ENCODE peak calls at places on chromosomes 1 and 21, in six cellular contexts. K, P, W, D, O and C are unnamed samples.

GRCh38 chr1:236603896-236604217 is 459 bp downstream of the HEATR1 start:
- DNase-seq in K (no peak), P (no peak), W (no peak), D (no peak), O (peak), C (no peak)

GRCh38 chr21:34073749-34074282 is 438 bp downstream of the MRPS6 start:
- DNase-seq in K (no peak), P (peak), W (no peak), D (peak), O (peak), C (peak)

GRCh38 chr1:229952670-229953520 is 114.1 kb upstream of the GALNT2 start:
- DNase-seq in K (no peak), P (no peak), W (no peak), D (no peak), O (no peak), C (no peak)

GRCh38 chr1:214791961-214792360 is 189.0 kb downstream of the CENPF start:
- DNase-seq in K (no peak), P (no peak), W (no peak), D (no peak), O (no peak), C (no peak)

GRCh38 chr1:218967836-218968235 is 205.8 kb upstream of the LYPLAL1 start:
- DNase-seq in K (no peak), P (no peak), W (no peak), D (no peak), O (no peak), C (no peak)

GRCh38 chr1:200075938-200076546 is 48.5 kb downstream of the NR5A2 start:
- DNase-seq in K (peak), P (no peak), W (no peak), D (no peak), O (no peak), C (no peak)

GRCh38 chr1:228813006-228813405 is 77.7 kb downstream of the RHOU start:
- DNase-seq in K (no peak), P (no peak), W (no peak), D (no peak), O (no peak), C (no peak)

GRCh38 chr1:241485554-241485992 is 34.0 kb downstream of the FH start:
- DNase-seq in K (peak), P (peak), W (peak), D (no peak), O (peak), C (peak)

GRCh38 chr1:58975888-58976287 is 192.0 kb upstream of the JUN start:
- DNase-seq in K (no peak), P (no peak), W (no peak), D (no peak), O (peak), C (no peak)

GRCh38 chr1:15195420-15196052 is 42.0 kb downstream of the TMEM51 start:
- DNase-seq in K (no peak), P (no peak), W (no peak), D (no peak), O (no peak), C (no peak)

GRCh38 chr1:26177182-26177684 is at the start of gene CNKSR1:
- DNase-seq in K (peak), P (no peak), W (no peak), D (peak), O (no peak), C (no peak)

GRCh38 chr1:47659141-47659540 is 221.3 kb downstream of the FOXD2 start:
- DNase-seq in K (no peak), P (no peak), W (no peak), D (no peak), O (no peak), C (no peak)

GRCh38 chr1:116765962-116766361 is 11.7 kb downstream of the CD2 start:
- DNase-seq in K (no peak), P (no peak), W (no peak), D (no peak), O (no peak), C (no peak)

GRCh38 chr1:204728456-204728855 is 42.9 kb upstream of the LRRN2 start:
- DNase-seq in K (no peak), P (no peak), W (no peak), D (no peak), O (no peak), C (no peak)

GRCh38 chr1:204723131-204723787 is 37.7 kb upstream of the LRRN2 start:
- DNase-seq in K (no peak), P (no peak), W (no peak), D (peak), O (no peak), C (no peak)

GRCh38 chr1:204726478-204726877 is 40.9 kb upstream of the LRRN2 start:
- DNase-seq in K (peak), P (no peak), W (no peak), D (peak), O (no peak), C (no peak)

GRCh38 chr1:204728045-204728444 is 42.5 kb upstream of the LRRN2 start:
- DNase-seq in K (no peak), P (no peak), W (no peak), D (no peak), O (no peak), C (no peak)

GRCh38 chr1:204725821-204726448 is 40.4 kb upstream of the LRRN2 start:
- DNase-seq in K (peak), P (no peak), W (no peak), D (peak), O (no peak), C (no peak)
- TF ChIP-seq POLR2AphosphoS5 in K (no peak), P (no peak), W (no peak), D (no peak), O (no peak), C (no peak)

DNA sequence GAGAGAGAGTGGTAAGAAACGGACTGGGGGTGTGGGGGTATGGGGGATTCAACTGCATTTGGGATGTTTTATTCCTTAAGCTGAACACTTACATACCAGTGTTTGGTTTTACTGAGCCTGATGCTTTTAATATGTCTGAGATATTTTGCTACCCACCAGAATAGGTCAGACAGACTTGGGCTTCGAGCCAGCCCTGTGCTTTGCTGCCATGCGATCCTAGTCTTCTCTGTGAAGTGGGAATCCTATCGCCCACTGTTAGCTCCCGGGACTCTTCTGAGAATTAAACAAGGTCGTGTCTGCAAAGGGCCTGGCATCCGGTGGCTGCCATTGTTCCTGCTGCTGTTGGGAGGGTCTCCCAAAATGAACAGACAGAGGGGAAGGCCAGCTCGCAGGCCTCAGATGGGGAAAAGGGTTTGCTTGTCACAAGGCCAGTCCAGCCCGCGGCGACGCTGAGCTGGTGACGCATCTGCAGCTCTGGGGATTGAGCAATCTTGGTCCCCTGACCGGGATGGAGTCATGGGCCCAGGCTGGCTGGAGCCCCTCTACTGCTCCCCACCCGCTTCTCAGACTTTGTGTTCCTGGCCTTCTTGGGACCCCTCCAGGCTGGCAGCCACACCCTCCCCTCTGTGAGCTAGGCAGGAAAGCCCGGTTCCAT is 26.9 kb upstream of the ECE1 start:
- DNase-seq in K (no peak), P (no peak), W (no peak), D (no peak), O (no peak), C (no peak)
- TF ChIP-seq TAF1 in K (no peak), P (no peak), W (no peak), D (no peak), O (no peak), C (no peak)

GRCh38 chr21:29025328-29025713 is 853 bp downstream of the USP16 start:
- DNase-seq in K (no peak), P (no peak), W (no peak), D (no peak), O (peak), C (no peak)

GRCh38 chr21:29022141-29022540 is 2.3 kb upstream of the USP16 start:
- DNase-seq in K (peak), P (no peak), W (no peak), D (no peak), O (no peak), C (no peak)

GRCh38 chr21:29029524-29029923 is 5.1 kb downstream of the USP16 start:
- DNase-seq in K (no peak), P (no peak), W (no peak), D (no peak), O (no peak), C (no peak)

GRCh38 chr21:29024474-29025327 is at the start of gene USP16:
- DNase-seq in K (peak), P (peak), W (peak), D (peak), O (peak), C (peak)
- TF ChIP-seq POLR2A in K (peak), P (peak), W (peak), D (peak), O (peak), C (peak)

DNA sequence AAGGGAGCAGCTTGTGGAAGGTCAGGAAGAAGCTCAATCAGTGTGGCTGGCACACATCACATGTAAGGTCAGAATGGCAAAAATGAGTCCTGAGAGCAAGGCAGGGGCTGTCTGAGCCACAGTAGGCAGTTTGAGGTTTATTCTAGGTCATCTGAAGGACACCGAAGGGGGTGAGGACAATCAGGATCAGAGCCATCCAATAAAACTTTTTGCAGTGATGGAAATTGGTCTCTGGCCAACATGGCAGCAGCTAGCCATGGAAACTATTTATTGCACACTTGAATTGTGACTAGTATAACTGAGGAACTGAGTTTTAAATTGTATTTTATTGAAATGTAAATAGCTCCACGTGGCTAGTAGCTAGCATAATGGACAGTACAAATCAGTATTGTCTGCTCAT is 97.0 kb upstream of the CACNA1E start:
- DNase-seq in K (no peak), P (no peak), W (no peak), D (no peak), O (no peak), C (no peak)
- TF ChIP-seq POLR2AphosphoS5 in K (no peak), P (no peak), W (no peak), D (no peak), O (no peak), C (no peak)

DNA sequence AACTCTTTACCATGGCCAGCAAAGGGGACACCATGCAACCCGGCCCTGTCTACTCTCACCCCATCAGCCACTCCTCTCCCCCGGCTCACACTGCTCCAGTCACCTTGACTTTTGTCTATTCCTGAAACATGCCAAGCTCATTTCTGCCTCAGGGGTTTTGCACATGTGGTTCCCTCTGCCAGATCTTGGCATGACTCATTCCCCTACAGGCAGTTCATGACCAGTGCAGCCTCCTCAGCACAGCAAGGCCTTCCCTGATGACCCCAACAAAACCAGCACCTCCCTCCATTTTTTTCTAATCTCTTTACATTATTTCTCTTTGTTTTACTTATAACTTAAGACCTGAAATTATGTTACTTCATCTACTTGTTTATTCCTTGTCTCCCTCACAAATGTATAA is 58.6 kb upstream of the GJB5 start:
- DNase-seq in K (no peak), P (no peak), W (no peak), D (no peak), O (no peak), C (no peak)
- TF ChIP-seq TAF1 in K (no peak), P (no peak), W (no peak), D (no peak), O (no peak), C (no peak)

GRCh38 chr1:28642847-28643635 is at the start of gene TAF12:
- DNase-seq in K (peak), P (peak), W (peak), D (peak), O (peak), C (peak)
- TF ChIP-seq POLR2A in K (peak), P (peak), W (peak), D (peak), O (peak), C (peak)

GRCh38 chr1:87227651-87228050 is 101.0 kb upstream of the LMO4 start:
- DNase-seq in K (no peak), P (no peak), W (no peak), D (no peak), O (no peak), C (no peak)

GRCh38 chr1:87226341-87226760 is 102.3 kb upstream of the LMO4 start:
- DNase-seq in K (peak), P (no peak), W (no peak), D (no peak), O (no peak), C (no peak)

GRCh38 chr1:87219626-87220025 is 109.1 kb upstream of the LMO4 start:
- DNase-seq in K (no peak), P (no peak), W (no peak), D (no peak), O (no peak), C (no peak)

GRCh38 chr1:87221008-87221407 is 107.7 kb upstream of the LMO4 start:
- DNase-seq in K (no peak), P (no peak), W (no peak), D (no peak), O (no peak), C (no peak)

DNA sequence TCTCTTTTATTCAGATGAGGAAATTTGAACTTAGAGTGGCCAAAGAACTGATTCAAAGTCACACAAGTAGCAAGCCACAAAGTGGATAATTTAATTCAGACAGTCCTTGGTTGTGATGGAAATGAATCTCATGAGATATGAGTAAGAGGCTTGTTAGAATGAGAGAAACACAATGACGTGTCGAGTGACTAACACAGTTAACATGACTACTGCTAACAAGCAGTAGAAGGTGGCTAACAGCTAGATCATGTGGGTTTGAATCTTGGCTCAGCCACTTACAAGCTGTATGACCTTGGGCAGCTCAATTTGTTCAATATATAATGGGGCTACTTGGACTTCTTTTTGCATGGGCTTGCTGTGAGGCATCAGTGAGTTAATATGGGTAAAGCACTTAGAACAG is 104.5 kb upstream of the LMO4 start:
- DNase-seq in K (no peak), P (no peak), W (no peak), D (no peak), O (no peak), C (no peak)
- TF ChIP-seq POLR2AphosphoS5 in K (no peak), P (no peak), W (no peak), D (no peak), O (no peak), C (no peak)